ENCODE peak calls at places on chromosomes 12 and 14, in eight cellular contexts. V, H, I, D, O, G, U and P are unnamed samples.

GRCh38 chr14:56118611-56119181 is 485 bp downstream of the PELI2 start:
- DNase-seq in V (peak), H (peak), I (peak), D (no peak), O (peak), G (no peak), U (peak), P (no peak)

GRCh38 chr12:1529862-1530591 is 64.4 kb downstream of the FBXL14 start:
- DNase-seq in V (no peak), H (peak), I (no peak), D (no peak), O (no peak), G (no peak), U (peak), P (no peak)

GRCh38 chr12:3614806-3615466 is 123.9 kb downstream of the PRMT8 start:
- DNase-seq in V (no peak), H (no peak), I (no peak), D (no peak), O (no peak), G (no peak), U (no peak), P (no peak)

GRCh38 chr14:101184562-101184961 is 281.0 kb upstream of the RTL1 start:
- DNase-seq in V (no peak), H (no peak), I (no peak), D (no peak), O (no peak), G (no peak), U (no peak), P (no peak)

GRCh38 chr12:89783321-89784060 is 74.9 kb upstream of the ATP2B1 start:
- DNase-seq in V (no peak), H (no peak), I (no peak), D (peak), O (no peak), G (no peak), U (peak), P (peak)

GRCh38 chr14:25658988-25659387 is 609.0 kb upstream of the STXBP6 start:
- DNase-seq in V (no peak), H (no peak), I (no peak), D (no peak), O (no peak), G (no peak), U (no peak), P (no peak)

GRCh38 chr14:53109028-53109687 is 44.0 kb downstream of the DDHD1 start:
- DNase-seq in V (no peak), H (no peak), I (peak), D (no peak), O (no peak), G (no peak), U (no peak), P (peak)

GRCh38 chr14:98721061-98721460 is 550.9 kb downstream of the BCL11B start:
- DNase-seq in V (no peak), H (no peak), I (no peak), D (no peak), O (no peak), G (no peak), U (no peak), P (no peak)

GRCh38 chr14:23113346-23114119 is 5.5 kb downstream of the CEBPE start:
- DNase-seq in V (no peak), H (peak), I (peak), D (no peak), O (no peak), G (no peak), U (no peak), P (peak)

GRCh38 chr14:64296561-64296960 is 2.4 kb upstream of the ESR2 start:
- DNase-seq in V (no peak), H (no peak), I (no peak), D (no peak), O (no peak), G (no peak), U (no peak), P (no peak)

GRCh38 chr14:77140937-77141591 is 527 bp downstream of the ZDHHC22 start:
- DNase-seq in V (no peak), H (peak), I (no peak), D (peak), O (no peak), G (no peak), U (no peak), P (no peak)

GRCh38 chr12:65962921-65963883 is 138.9 kb downstream of the HMGA2 start:
- DNase-seq in V (no peak), H (peak), I (peak), D (peak), O (no peak), G (no peak), U (no peak), P (peak)

GRCh38 chr14:64826845-64827244 is 52.9 kb downstream of the SPTB start:
- DNase-seq in V (no peak), H (no peak), I (no peak), D (no peak), O (no peak), G (no peak), U (no peak), P (peak)

GRCh38 chr12:123516221-123516780 is 17.2 kb downstream of the RILPL1 start:
- DNase-seq in V (no peak), H (no peak), I (no peak), D (no peak), O (no peak), G (no peak), U (no peak), P (no peak)

GRCh38 chr12:104462931-104463339 is 6.2 kb downstream of the CHST11 start:
- DNase-seq in V (no peak), H (no peak), I (no peak), D (no peak), O (no peak), G (no peak), U (no peak), P (peak)

GRCh38 chr12:94783862-94784261 is 133.5 kb upstream of the TMCC3 start:
- DNase-seq in V (no peak), H (no peak), I (no peak), D (no peak), O (no peak), G (no peak), U (no peak), P (no peak)

GRCh38 chr12:85279449-85280137 is 427 bp upstream of the ALX1 start:
- DNase-seq in V (peak), H (no peak), I (no peak), D (no peak), O (no peak), G (no peak), U (no peak), P (no peak)

GRCh38 chr12:26338574-26339572 is 143.5 kb downstream of the SSPN start:
- DNase-seq in V (no peak), H (no peak), I (no peak), D (no peak), O (no peak), G (no peak), U (no peak), P (peak)

GRCh38 chr12:98939350-98939749 is 294.3 kb downstream of the APAF1 start:
- DNase-seq in V (no peak), H (no peak), I (peak), D (peak), O (no peak), G (no peak), U (no peak), P (peak)

GRCh38 chr12:55929306-55929791 is 1.6 kb upstream of the DGKA start:
- DNase-seq in V (no peak), H (no peak), I (no peak), D (no peak), O (peak), G (no peak), U (no peak), P (peak)

GRCh38 chr12:48007206-48007605 is 2.9 kb upstream of the COL2A1 start:
- DNase-seq in V (no peak), H (no peak), I (no peak), D (no peak), O (no peak), G (no peak), U (no peak), P (no peak)

GRCh38 chr12:47094804-47095203 is 15.0 kb upstream of the AMIGO2 start:
- DNase-seq in V (no peak), H (no peak), I (no peak), D (peak), O (no peak), G (no peak), U (no peak), P (no peak)

GRCh38 chr12:68623984-68624383 is 13.3 kb downstream of the RAP1B start:
- DNase-seq in V (no peak), H (no peak), I (no peak), D (no peak), O (no peak), G (no peak), U (no peak), P (no peak)

GRCh38 chr12:18864900-18865561 is 127.1 kb downstream of the CAPZA3 start:
- DNase-seq in V (no peak), H (no peak), I (peak), D (no peak), O (no peak), G (no peak), U (peak), P (no peak)

GRCh38 chr14:28242895-28243294 is 523.7 kb upstream of the FOXG1 start:
- DNase-seq in V (no peak), H (no peak), I (no peak), D (no peak), O (no peak), G (no peak), U (no peak), P (no peak)

GRCh38 chr14:71117839-71118743 is 210.8 kb downstream of the PCNX1 start:
- DNase-seq in V (no peak), H (no peak), I (no peak), D (peak), O (no peak), G (peak), U (no peak), P (no peak)

GRCh38 chr14:93959239-93960107 is 16.9 kb downstream of the ASB2 start:
- DNase-seq in V (peak), H (peak), I (peak), D (peak), O (peak), G (peak), U (peak), P (peak)

GRCh38 chr14:77220246-77221017 is 38.8 kb downstream of the TMEM63C start:
- DNase-seq in V (no peak), H (peak), I (peak), D (no peak), O (no peak), G (no peak), U (no peak), P (no peak)

GRCh38 chr14:63361790-63362189 is 43.1 kb upstream of the GPHB5 start:
- DNase-seq in V (no peak), H (no peak), I (no peak), D (no peak), O (no peak), G (no peak), U (no peak), P (no peak)

GRCh38 chr14:38185661-38186060 is 22.0 kb upstream of the SSTR1 start:
- DNase-seq in V (no peak), H (no peak), I (no peak), D (no peak), O (no peak), G (no peak), U (no peak), P (no peak)

GRCh38 chr14:72880820-72881219 is 13.1 kb downstream of the DPF3 start:
- DNase-seq in V (no peak), H (no peak), I (no peak), D (no peak), O (no peak), G (no peak), U (no peak), P (peak)

GRCh38 chr12:94818970-94819369 is 168.6 kb upstream of the TMCC3 start:
- DNase-seq in V (no peak), H (no peak), I (no peak), D (no peak), O (no peak), G (no peak), U (peak), P (no peak)

GRCh38 chr12:56385873-56386272 is 23.2 kb upstream of the APOF start:
- DNase-seq in V (no peak), H (no peak), I (peak), D (no peak), O (peak), G (no peak), U (no peak), P (no peak)

GRCh38 chr14:31159682-31160296 is 47.8 kb downstream of the HECTD1 start:
- DNase-seq in V (peak), H (no peak), I (peak), D (peak), O (no peak), G (no peak), U (no peak), P (no peak)

DNA sequence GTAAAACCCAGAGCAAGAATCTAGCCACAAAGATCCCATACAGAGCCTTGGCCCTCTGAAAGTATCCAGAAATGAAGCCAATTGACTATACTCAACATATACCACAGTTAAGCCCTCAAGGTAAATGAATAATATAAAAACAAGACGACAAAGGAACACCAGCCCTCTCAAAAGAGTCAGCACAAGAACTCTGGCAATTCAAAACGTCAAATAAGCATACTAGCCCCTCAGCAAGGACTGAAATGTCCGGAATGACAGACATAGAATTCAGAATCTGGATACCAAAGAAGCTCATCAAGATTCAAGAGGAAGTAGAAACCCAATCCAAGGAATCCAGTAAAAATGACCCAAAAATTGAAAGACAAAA is 49.9 kb downstream of the GTF2A1 start:
- DNase-seq in V (no peak), H (no peak), I (no peak), D (no peak), O (no peak), G (no peak), U (no peak), P (no peak)
- TF ChIP-seq CTCF in V (no peak), H (no peak), I (no peak), D (no peak), O (no peak), G (no peak), U (no peak), P (no peak)

DNA sequence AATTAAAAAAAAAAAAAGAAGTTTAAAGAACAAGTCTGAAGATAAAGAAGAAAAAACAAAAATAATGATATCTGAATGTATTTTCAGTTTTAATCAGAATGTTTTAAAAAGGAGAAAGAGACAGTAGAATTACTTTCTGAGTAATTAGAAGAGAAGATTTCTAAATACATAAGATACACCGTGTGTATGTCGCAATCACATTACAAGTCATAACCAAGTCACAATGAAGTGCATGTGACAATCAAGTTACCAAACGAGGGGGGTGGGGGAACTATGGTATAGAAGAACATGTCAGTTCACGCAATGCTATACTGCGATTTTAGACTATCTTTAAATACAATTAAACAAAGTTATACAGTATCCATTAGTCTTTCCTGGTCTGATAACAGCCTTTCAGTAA is 1464.1 kb upstream of the FLRT2 start:
- DNase-seq in V (no peak), H (no peak), I (no peak), D (no peak), O (no peak), G (no peak), U (no peak), P (peak)
- TF ChIP-seq POLR2A in V (no peak), H (no peak), I (no peak), D (no peak), O (no peak), G (no peak), U (no peak), P (no peak)

GRCh38 chr12:54173066-54173726 is 15.6 kb downstream of the SMUG1 start:
- DNase-seq in V (peak), H (peak), I (peak), D (no peak), O (peak), G (no peak), U (no peak), P (peak)
- H3K4me3 ChIP-seq in V (peak), H (peak), I (no peak), D (no peak), O (peak), G (peak), U (peak), P (peak)

DNA sequence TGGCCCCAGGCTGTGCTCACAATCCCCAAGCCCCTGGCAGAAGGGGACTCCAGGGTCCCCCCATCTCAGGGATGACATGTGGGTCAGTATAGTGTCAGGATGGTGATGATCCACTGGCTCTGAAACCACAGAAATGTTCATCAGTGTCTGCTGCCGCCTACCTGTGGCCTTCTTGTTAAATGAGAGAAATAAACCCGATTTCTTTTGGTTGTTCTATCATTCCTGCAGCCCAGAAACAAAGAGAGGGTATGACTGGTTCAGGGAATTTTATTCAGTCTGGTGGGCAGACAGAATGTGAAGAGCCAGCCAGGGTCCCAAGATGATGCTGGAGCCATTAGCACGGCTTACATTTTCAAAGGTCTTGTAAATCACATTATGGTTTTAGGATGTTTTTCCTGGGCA is 86.6 kb downstream of the CRADD start:
- DNase-seq in V (no peak), H (no peak), I (no peak), D (peak), O (no peak), G (no peak), U (no peak), P (no peak)
- TF ChIP-seq CTCF in V (peak), H (peak), I (no peak), D (peak), O (no peak), G (peak), U (no peak), P (no peak)